ENCODE peak calls at places on chromosomes 12 and 14, in nine cellular contexts. X is PC-3; Z is endothelial cell of umbilical vein; W is small intestine; O is neuronal stem cell; I is GM12878; D is osteoblast; T is effector memory CD4-positive, alpha-beta T cell; N is heart left ventricle. U is an unnamed sample. For H3K9me3, the result is how much of the 10 kb centered on the place peaks cover.

GRCh38 chr12:6416596-6416995 is 28.2 kb upstream of the CD27 start:
- DNase-seq in X (no peak), N (no peak), I (no peak), T (no peak), D (no peak), Z (no peak), W (no peak), O (no peak), U (no peak)

GRCh38 chr14:84084056-84084590 is 1445.8 kb upstream of the FLRT2 start:
- DNase-seq in N (no peak), T (no peak), Z (no peak), I (no peak), O (no peak), X (no peak), D (no peak), W (no peak), U (no peak)

GRCh38 chr14:68074765-68075381 is 255.3 kb downstream of the RAD51B start:
- DNase-seq in I (no peak), X (no peak), W (no peak), O (no peak), T (no peak), N (no peak), Z (no peak), D (no peak), U (no peak)

GRCh38 chr14:61811882-61812346 is 49.7 kb downstream of the SNAPC1 start:
- DNase-seq in O (no peak), Z (no peak), N (no peak), D (no peak), I (no peak), T (no peak), W (no peak), X (no peak), U (no peak)

GRCh38 chr12:508795-509194 is 49.1 kb downstream of the B4GALNT3 start:
- DNase-seq in X (peak), O (no peak), Z (no peak), N (no peak), I (no peak), W (peak), D (peak), T (no peak), U (no peak)

GRCh38 chr12:130441771-130442760 is 104.4 kb downstream of the PIWIL1 start:
- DNase-seq in T (no peak), I (no peak), N (no peak), X (no peak), Z (no peak), O (no peak), W (no peak), D (no peak), U (no peak)

GRCh38 chr12:13288937-13289643 is 92.6 kb downstream of the EMP1 start:
- DNase-seq in W (no peak), Z (no peak), I (no peak), D (no peak), O (no peak), T (no peak), N (no peak), X (no peak), U (no peak)

GRCh38 chr14:34794941-34795340 is 80.2 kb downstream of the BAZ1A start:
- DNase-seq in I (no peak), N (no peak), O (no peak), T (no peak), D (no peak), Z (no peak), X (no peak), W (no peak), U (no peak)

GRCh38 chr12:67747869-67748760 is 99.6 kb downstream of the DYRK2 start:
- DNase-seq in Z (no peak), O (no peak), T (no peak), W (peak), N (no peak), X (peak), I (no peak), D (no peak), U (no peak)

GRCh38 chr12:12079291-12079690 is 8.6 kb downstream of the BCL2L14 start:
- DNase-seq in X (no peak), W (peak), T (no peak), Z (no peak), N (no peak), D (peak), I (no peak), O (no peak), U (no peak)

GRCh38 chr12:27866382-27867101 is 86.5 kb upstream of the MANSC4 start:
- DNase-seq in Z (no peak), T (no peak), X (peak), I (no peak), W (no peak), N (no peak), O (no peak), D (no peak), U (no peak)

GRCh38 chr14:47438650-47439140 is 236.7 kb downstream of the MDGA2 start:
- DNase-seq in X (peak), O (no peak), W (no peak), Z (no peak), T (no peak), I (no peak), D (no peak), N (no peak), U (no peak)

GRCh38 chr12:12008931-12009611 is 61.7 kb upstream of the BCL2L14 start:
- DNase-seq in X (peak), N (no peak), I (peak), O (peak), Z (no peak), T (peak), W (no peak), D (peak), U (peak)

GRCh38 chr12:85156569-85156968 is 120.4 kb downstream of the LRRIQ1 start:
- DNase-seq in I (no peak), T (no peak), D (peak), Z (peak), N (no peak), W (no peak), O (no peak), X (peak), U (no peak)

GRCh38 chr12:113665457-113665856 is 193.8 kb upstream of the LHX5 start:
- DNase-seq in O (no peak), N (no peak), X (no peak), I (no peak), T (no peak), W (no peak), D (no peak), Z (no peak), U (no peak)

GRCh38 chr12:99250091-99250490 is 397.5 kb upstream of the GARIN6 start:
- DNase-seq in W (no peak), N (no peak), Z (no peak), X (no peak), D (no peak), O (no peak), T (no peak), I (no peak), U (no peak)

GRCh38 chr12:69366796-69367195 is 7.3 kb downstream of the YEATS4 start:
- DNase-seq in Z (no peak), D (no peak), O (no peak), I (no peak), X (no peak), T (no peak), N (no peak), W (no peak), U (no peak)

GRCh38 chr14:68135566-68135965 is 316.0 kb downstream of the RAD51B start:
- DNase-seq in T (no peak), O (no peak), D (peak), N (no peak), Z (no peak), W (no peak), I (no peak), X (no peak), U (no peak)

GRCh38 chr14:71555654-71556559 is 376.3 kb upstream of the RGS6 start:
- DNase-seq in O (no peak), D (no peak), N (no peak), W (peak), T (peak), Z (peak), I (peak), X (no peak), U (peak)

GRCh38 chr12:127822743-127823433 is 444.1 kb upstream of the TMEM132C start:
- DNase-seq in D (no peak), Z (no peak), I (no peak), N (peak), T (no peak), X (no peak), W (no peak), O (no peak), U (no peak)

GRCh38 chr12:116876151-116876869 is 4.9 kb downstream of the HRK start:
- DNase-seq in O (no peak), N (no peak), D (no peak), X (no peak), I (no peak), W (no peak), T (no peak), Z (no peak), U (no peak)

GRCh38 chr12:95633049-95633545 is 81.8 kb upstream of the USP44 start:
- DNase-seq in W (peak), O (no peak), D (peak), T (no peak), Z (peak), X (peak), N (no peak), I (no peak), U (no peak)

GRCh38 chr12:11716794-11717532 is 67.5 kb downstream of the ETV6 start:
- DNase-seq in I (no peak), Z (peak), D (no peak), X (no peak), N (no peak), T (no peak), O (no peak), W (peak), U (no peak)

GRCh38 chr14:77022219-77022852 is 6.2 kb downstream of the IRF2BPL start:
- DNase-seq in I (no peak), T (no peak), W (peak), Z (no peak), X (peak), D (peak), N (no peak), O (no peak), U (no peak)

GRCh38 chr12:9951026-9951652 is 19.0 kb upstream of the CLEC2A start:
- DNase-seq in W (peak), D (peak), O (no peak), X (no peak), I (peak), T (peak), Z (no peak), N (no peak), U (peak)

GRCh38 chr12:49129332-49130150 is 1.7 kb downstream of the TUBA1B start:
- DNase-seq in O (no peak), T (no peak), X (no peak), N (no peak), W (no peak), Z (no peak), I (no peak), D (no peak), U (no peak)

GRCh38 chr12:127054531-127054930 is 1212.4 kb upstream of the TMEM132C start:
- DNase-seq in O (no peak), W (no peak), T (no peak), X (peak), Z (no peak), D (peak), I (no peak), N (no peak), U (no peak)

GRCh38 chr14:68563256-68564131 is 229.4 kb downstream of the ZFP36L1 start:
- DNase-seq in I (no peak), W (no peak), T (no peak), O (no peak), X (peak), D (no peak), N (no peak), Z (no peak), U (no peak)

GRCh38 chr14:60720391-60720790 is 3.8 kb downstream of the SIX4 start:
- DNase-seq in T (no peak), N (no peak), Z (no peak), D (no peak), O (no peak), X (no peak), W (no peak), I (no peak), U (no peak)

GRCh38 chr12:6457220-6457945 is 5.5 kb downstream of the TAPBPL start:
- DNase-seq in O (no peak), T (no peak), W (no peak), X (no peak), I (no peak), D (no peak), N (no peak), Z (no peak), U (no peak)

GRCh38 chr14:97917169-97917568 is 1120.0 kb downstream of the VRK1 start:
- DNase-seq in D (no peak), X (no peak), N (no peak), W (no peak), I (no peak), O (no peak), Z (no peak), T (no peak), U (peak)

GRCh38 chr12:846376-846775 is 94.0 kb downstream of the WNK1 start:
- DNase-seq in X (no peak), W (no peak), D (no peak), N (no peak), O (no peak), T (no peak), Z (no peak), I (no peak), U (no peak)

DNA sequence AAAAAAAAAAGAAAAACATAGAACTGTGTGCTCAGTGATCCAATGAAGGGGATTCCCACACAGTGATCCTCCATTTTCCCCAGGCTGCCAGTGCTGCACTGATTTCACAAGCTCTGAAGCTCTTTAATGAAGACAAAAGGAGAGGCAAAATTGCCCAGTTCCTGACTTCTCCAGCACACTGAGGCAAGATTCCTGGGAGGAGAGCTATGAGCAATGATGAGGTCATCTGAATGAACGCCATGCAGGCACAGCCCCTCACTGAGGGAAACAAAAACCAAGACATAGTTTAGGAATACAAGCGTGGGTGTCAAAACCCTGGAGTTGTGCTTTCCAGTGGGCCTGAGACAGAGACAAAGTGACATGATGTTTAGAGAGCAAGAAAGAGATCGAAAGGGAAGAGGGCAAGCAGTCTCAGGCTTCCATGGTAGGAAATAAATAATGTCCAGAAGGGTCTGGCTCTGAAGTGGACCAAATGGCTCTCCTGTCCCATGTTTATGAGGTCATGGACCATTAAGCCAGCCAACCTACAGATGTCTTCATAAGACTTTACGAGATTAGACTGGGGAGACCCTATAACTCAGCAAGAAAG is 40.9 kb upstream of the SMUG1 start:
- DNase-seq in N (peak), T (no peak), D (peak), O (no peak), W (no peak), Z (peak), I (no peak), X (peak), U (no peak)
- H3K4me3 ChIP-seq in N (no peak), T (no peak), D (peak), O (no peak), W (no peak), Z (no peak), I (no peak), X (no peak), U (no peak)

DNA sequence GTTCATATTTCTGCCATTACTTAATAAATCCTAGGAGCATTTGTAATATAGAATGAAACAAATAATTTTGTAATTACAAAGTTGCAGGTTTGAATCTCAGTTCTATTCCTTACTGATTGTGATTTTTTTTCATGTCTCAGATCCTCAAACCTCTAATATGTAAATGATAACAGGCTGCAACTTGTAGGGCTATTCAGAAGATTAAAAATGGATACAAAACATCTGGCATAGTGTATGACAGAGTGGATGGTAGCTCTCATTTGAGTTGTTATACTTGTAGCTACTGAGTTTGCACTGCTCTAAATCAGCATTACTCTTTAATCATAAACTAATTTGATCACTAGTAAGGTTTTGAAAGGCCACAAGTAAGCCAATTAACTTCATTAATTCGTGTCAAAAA is 406.3 kb upstream of the MGAT4C start:
- DNase-seq in D (no peak), Z (no peak), X (no peak), T (no peak), W (no peak), O (no peak), N (no peak), I (no peak), U (no peak)
- H3K9me3 ChIP-seq in D (under half), Z (under half), X (under half), T (under half), W (under half), O (under half), N (under half), I (under half), U (under half)

GRCh38 chr12:108332791-108333382 is 6.2 kb downstream of the CMKLR1 start:
- DNase-seq in I (no peak), T (no peak), W (no peak), Z (peak), D (peak), N (peak), X (no peak), O (no peak), U (no peak)

GRCh38 chr12:108333898-108334699 is 5.0 kb downstream of the CMKLR1 start:
- DNase-seq in I (peak), W (no peak), X (peak), T (no peak), O (no peak), D (peak), N (no peak), Z (peak), U (no peak)

GRCh38 chr12:108338915-108339657 is at the start of gene CMKLR1:
- DNase-seq in T (no peak), O (no peak), N (peak), W (no peak), D (peak), X (no peak), I (no peak), Z (no peak), U (no peak)

GRCh38 chr12:108337235-108338223 is 1.6 kb downstream of the CMKLR1 start:
- DNase-seq in O (no peak), I (no peak), X (peak), N (peak), W (no peak), D (peak), T (no peak), Z (peak), U (no peak)

DNA sequence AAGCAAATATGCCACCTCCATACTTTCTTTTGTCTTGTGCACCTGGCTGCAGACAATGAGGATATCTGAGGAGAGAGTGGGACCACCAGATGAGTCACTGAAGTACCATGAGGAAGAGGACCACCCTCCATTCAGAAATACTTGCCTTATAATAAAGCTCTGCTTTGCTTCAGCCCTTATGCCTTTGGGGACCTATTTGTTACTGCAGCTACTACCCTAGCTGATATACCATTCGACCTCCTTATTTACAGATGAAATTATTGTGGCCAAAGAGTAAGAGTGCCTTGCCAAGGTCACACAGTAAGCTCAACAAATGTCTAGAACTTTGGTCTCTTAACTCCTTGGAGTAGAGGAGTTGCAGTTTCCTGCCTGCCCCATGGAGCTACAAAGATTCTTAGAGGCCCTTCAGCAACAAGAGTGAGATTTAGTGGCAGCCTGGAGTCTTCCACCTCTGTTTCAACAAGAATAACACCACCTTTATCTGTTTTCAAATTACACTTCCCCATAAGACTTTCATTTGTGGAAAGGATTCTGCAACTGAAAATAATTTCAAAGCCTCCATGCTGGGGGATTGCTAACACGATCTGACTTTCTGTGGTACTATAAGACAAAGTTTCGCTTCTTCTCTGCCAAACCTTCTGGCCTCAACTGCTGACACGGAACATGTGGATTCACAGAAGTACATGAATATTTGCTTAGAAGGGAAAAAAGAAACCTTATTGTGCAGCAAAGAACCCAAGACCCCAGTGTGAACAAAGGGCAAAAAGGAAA is 3.6 kb downstream of the CMKLR1 start:
- DNase-seq in I (peak), O (no peak), W (no peak), Z (no peak), N (no peak), T (no peak), D (no peak), X (no peak), U (no peak)
- H3K27ac ChIP-seq in I (peak), O (no peak), W (no peak), Z (no peak), N (no peak), T (no peak), D (no peak), X (no peak), U (no peak)

GRCh38 chr12:103855896-103856657 is 15.0 kb upstream of the NT5DC3 start:
- DNase-seq in W (no peak), O (no peak), I (no peak), Z (no peak), N (no peak), D (no peak), T (no peak), X (no peak), U (no peak)
- H3K4me3 ChIP-seq in W (no peak), O (no peak), I (no peak), Z (no peak), N (no peak), D (no peak), T (no peak), X (no peak), U (no peak)

GRCh38 chr12:56189918-56190694 is 823 bp upstream of the SMARCC2 start:
- DNase-seq in N (peak), Z (peak), I (peak), T (peak), X (peak), W (peak), D (peak), O (peak), U (peak)

GRCh38 chr12:56189336-56189917 is at the start of gene SMARCC2:
- DNase-seq in I (peak), X (peak), O (peak), W (peak), Z (peak), D (peak), T (peak), N (peak), U (peak)

GRCh38 chr12:56190695-56191155 is 1.4 kb upstream of the SMARCC2 start:
- DNase-seq in W (peak), X (no peak), D (no peak), N (no peak), T (no peak), I (no peak), O (peak), Z (no peak), U (no peak)

GRCh38 chr12:56188116-56188785 is 1.0 kb downstream of the SMARCC2 start:
- DNase-seq in X (no peak), T (no peak), O (peak), D (peak), N (no peak), W (peak), I (no peak), Z (no peak), U (no peak)

GRCh38 chr12:56188786-56189335 is 422 bp downstream of the SMARCC2 start:
- DNase-seq in X (no peak), W (peak), Z (peak), T (no peak), I (no peak), D (peak), O (peak), N (peak), U (no peak)
- H3K9me3 ChIP-seq in X (under half), W (under half), Z (under half), T (under half), I (under half), D (under half), O (under half), N (under half), U (under half)

DNA sequence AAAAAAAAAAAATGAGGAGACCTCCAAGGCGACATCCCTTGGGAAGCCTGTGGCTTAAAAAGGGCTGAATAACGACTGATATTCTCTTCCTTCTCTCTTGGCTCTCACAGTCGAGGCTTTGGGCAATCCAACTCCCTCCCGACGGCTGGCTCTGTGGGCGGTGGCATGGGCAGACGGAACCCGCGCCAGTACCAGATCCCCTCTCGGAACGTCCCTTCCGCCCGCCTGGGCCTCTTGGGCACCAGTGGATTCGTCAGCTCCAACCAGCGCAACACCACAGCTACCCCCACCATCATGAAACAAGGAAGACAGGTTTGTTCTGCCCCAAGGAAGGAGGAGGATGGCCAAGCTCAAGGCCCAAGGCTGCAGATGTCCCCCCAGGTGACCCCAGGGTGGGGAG is 127.8 kb downstream of the GCH1 start:
- DNase-seq in N (no peak), O (no peak), Z (no peak), X (no peak), W (no peak), T (no peak), I (no peak), D (no peak), U (no peak)
- H3K27ac ChIP-seq in N (peak), O (no peak), Z (no peak), X (no peak), W (no peak), T (no peak), I (no peak), D (peak), U (no peak)

GRCh38 chr14:23122086-23122485 is 3.0 kb upstream of the CEBPE start:
- DNase-seq in D (no peak), N (no peak), O (no peak), I (no peak), T (no peak), Z (no peak), W (no peak), X (no peak), U (no peak)
- H3K4me3 ChIP-seq in D (no peak), N (no peak), O (no peak), I (no peak), T (no peak), Z (no peak), W (no peak), X (no peak), U (no peak)